ENCODE peak calls at places on chromosomes 4 and X, in eight cellular contexts. I, X, D, A, F, P, K and E are unnamed samples.
A peak's percentile ranks its signal among the peaks of the same experiment; 100 is the strongest.

GRCh38 chr4:2303686-2304320 is 41.9 kb upstream of the MXD4 start:
- DNase-seq in P (no peak), K (no peak), I (no peak), X (peak; percentile 29), D (no peak), F (no peak), A (no peak), E (no peak)

GRCh38 chr4:173767650-173768049 is 237.6 kb upstream of the HAND2 start:
- DNase-seq in I (no peak), F (no peak), P (no peak), D (no peak), K (no peak), X (no peak), A (no peak), E (no peak)

GRCh38 chr4:121256346-121256745 is 92.2 kb upstream of the TNIP3 start:
- DNase-seq in X (no peak), K (no peak), P (peak; percentile 33), D (peak; percentile 58), F (peak; percentile 94), I (no peak), A (no peak), E (no peak)

GRCh38 chr4:176150283-176150682 is 45.1 kb downstream of the SPATA4 start:
- DNase-seq in A (no peak), P (no peak), F (peak; percentile 31), K (peak; percentile 17), I (no peak), X (no peak), D (peak; percentile 20), E (no peak)

GRCh38 chrX:148567229-148567628 is 66.8 kb downstream of the AFF2 start:
- DNase-seq in K (no peak), F (peak; percentile 85), P (no peak), I (no peak), D (no peak), X (no peak), A (no peak), E (no peak)

GRCh38 chr4:125550769-125551168 is 236.0 kb downstream of the FAT4 start:
- DNase-seq in D (no peak), X (no peak), P (no peak), A (no peak), F (no peak), I (no peak), K (no peak), E (no peak)

GRCh38 chr4:81454498-81454897 is 17.2 kb downstream of the RASGEF1B start:
- DNase-seq in I (no peak), A (no peak), F (peak; percentile 12), K (no peak), X (peak; percentile 38), P (no peak), D (no peak), E (no peak)

GRCh38 chrX:77953300-77953699 is 16.1 kb downstream of the PGAM4 start:
- DNase-seq in K (no peak), P (no peak), F (peak; percentile 18), D (peak; percentile 32), X (no peak), I (no peak), A (no peak), E (no peak)

GRCh38 chr4:40055873-40056721 is 553 bp upstream of the N4BP2 start:
- DNase-seq in D (peak; percentile 75), X (peak; percentile 74), F (peak; percentile 93), I (peak; percentile 82), P (peak; percentile 71), K (peak; percentile 86), A (peak; percentile 76), E (peak; percentile 92)

GRCh38 chr4:161658658-161659057 is 505.1 kb downstream of the FSTL5 start:
- DNase-seq in A (no peak), K (peak; percentile 36), F (no peak), D (no peak), I (no peak), X (no peak), P (no peak), E (no peak)
- H3K9ac ChIP-seq in A (no peak overlapping the region), K (no peak overlapping the region), F (no peak overlapping the region), D (no peak overlapping the region), I (no peak overlapping the region), X (no peak overlapping the region), P (no peak overlapping the region), E (no peak overlapping the region)

GRCh38 chr4:48699470-48699869 is 80.6 kb downstream of the FRYL start:
- DNase-seq in D (no peak), A (no peak), I (no peak), X (no peak), F (peak; percentile 59), P (no peak), K (no peak), E (no peak)
- H3K4me3 ChIP-seq in D (no peak overlapping the region), A (no peak overlapping the region), I (no peak overlapping the region), X (no peak overlapping the region), F (no peak overlapping the region), P (no peak overlapping the region), K (peak overlapping the region; percentile 44), E (no peak overlapping the region)

GRCh38 chrX:10137516-10137915 is 19.3 kb upstream of the CLCN4 start:
- DNase-seq in A (no peak), P (no peak), I (no peak), K (no peak), X (no peak), D (no peak), F (no peak), E (no peak)

GRCh38 chrX:10133980-10134676 is 22.6 kb upstream of the CLCN4 start:
- DNase-seq in P (no peak), D (no peak), X (no peak), F (no peak), A (no peak), I (no peak), K (no peak), E (no peak)

GRCh38 chrX:10138726-10139125 is 18.0 kb upstream of the CLCN4 start:
- DNase-seq in P (no peak), F (no peak), A (no peak), X (no peak), I (no peak), D (no peak), K (no peak), E (peak; percentile 57)

GRCh38 chrX:10135561-10136399 is 21.0 kb upstream of the CLCN4 start:
- DNase-seq in I (no peak), A (no peak), P (peak; percentile 13), K (no peak), D (no peak), X (no peak), F (no peak), E (peak; percentile 52)

DNA sequence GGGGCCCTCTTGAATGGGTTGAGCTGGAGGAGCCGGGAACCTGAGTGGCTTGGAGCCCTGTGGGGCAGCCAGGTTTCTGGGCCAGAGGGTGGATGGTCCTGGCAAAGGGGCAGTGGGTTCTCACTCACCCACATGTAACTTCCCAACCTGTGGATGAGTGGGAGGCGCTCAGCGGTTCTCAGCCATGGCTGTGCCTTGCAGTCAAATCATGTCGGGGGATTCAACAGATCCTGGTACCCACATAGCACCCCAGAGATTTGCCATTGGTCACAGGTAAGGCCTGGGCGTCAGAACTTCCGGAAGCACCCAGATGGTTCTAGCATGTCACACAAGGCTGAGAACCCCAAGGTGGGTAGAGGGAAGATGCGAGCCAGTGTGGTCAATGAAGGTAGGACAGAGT is 21.9 kb upstream of the CLCN4 start:
- DNase-seq in I (no peak), A (no peak), D (no peak), F (no peak), X (no peak), P (no peak), K (no peak), E (no peak)
- H3K27ac ChIP-seq in I (no peak overlapping the region), A (no peak overlapping the region), D (no peak overlapping the region), F (no peak overlapping the region), X (no peak overlapping the region), P (no peak overlapping the region), K (no peak overlapping the region), E (no peak overlapping the region)

DNA sequence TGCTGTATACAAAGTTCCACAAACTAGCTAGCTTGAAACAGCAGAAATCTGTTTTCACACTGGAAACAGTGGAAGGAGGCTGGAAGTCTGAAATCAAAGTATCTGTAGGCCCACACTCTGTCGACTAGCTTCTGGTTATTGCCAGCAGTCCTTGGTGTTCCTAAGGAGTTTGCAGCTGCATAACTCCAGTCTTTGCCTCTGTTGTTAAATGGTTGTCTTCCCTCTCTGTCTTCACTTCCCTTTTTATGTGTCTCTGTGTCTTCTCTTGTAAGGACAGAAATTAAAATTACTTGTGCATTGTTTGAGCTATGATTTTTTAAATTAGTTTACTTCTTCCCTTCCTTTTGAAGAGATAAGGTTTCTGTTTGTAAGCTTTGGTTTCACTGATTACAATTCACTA is 8.2 kb downstream of the MTHFD2L start:
- DNase-seq in F (no peak), I (no peak), D (no peak), X (no peak), A (no peak), P (no peak), K (no peak), E (no peak)
- H3K9ac ChIP-seq in F (no peak overlapping the region), I (no peak overlapping the region), D (no peak overlapping the region), X (no peak overlapping the region), A (no peak overlapping the region), P (no peak overlapping the region), K (no peak overlapping the region), E (no peak overlapping the region)

DNA sequence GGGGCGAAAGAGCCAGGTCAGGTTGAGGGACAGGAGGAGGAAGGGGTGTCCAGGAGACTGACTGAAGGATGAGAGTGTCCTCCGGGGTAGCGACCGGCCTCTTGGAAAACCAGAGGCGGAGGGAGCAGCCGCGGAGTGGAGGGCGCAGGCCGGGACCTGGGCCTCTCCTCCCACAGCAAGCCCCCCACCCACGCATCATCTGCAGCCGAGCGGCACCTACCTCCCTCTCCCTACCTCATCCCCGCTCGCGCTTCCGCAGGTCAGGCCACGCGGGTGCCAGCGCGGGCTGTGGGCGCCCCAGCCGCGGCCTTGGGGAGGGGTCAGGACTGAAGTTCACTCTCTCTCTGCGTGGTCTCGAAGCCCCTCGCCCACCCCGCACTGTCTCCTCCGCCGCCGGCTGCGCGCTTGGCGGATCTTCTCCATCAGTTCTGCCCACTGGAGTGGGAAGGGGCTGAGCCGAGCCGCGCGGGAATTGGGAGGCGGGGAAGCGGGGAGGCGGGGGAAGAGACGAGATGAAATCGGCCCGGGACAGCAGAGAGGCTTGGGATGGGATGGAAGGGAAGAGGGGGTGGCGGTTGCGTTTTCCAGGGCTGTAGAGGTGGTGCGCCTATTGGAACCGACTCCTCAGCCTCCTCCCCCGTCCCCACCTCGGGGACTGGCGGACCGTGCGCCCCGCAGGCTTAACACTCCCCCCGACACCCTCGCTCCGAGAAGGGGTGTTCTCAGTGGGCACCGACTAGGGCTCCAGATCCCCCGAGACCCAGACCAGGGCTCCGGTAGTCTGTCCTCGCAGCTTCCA is 1.8 kb downstream of the NLGN4X start:
- DNase-seq in X (no peak), D (no peak), A (peak; percentile 36), P (peak; percentile 41), I (peak; percentile 48), K (peak; percentile 68), F (peak; percentile 11), E (peak; percentile 63)
- H3K4me3 ChIP-seq in X (peak overlapping the region; percentile 19), D (no peak overlapping the region), A (peak overlapping the region; percentile 93), P (peak overlapping the region; percentile 76), I (peak overlapping the region; percentile 80), K (no peak overlapping the region), F (no peak overlapping the region), E (no peak overlapping the region)